ENCODE peak calls at places on chromosomes 11 and 22, in seven cellular contexts. One of them, this sample, is unnamed.
A peak's percentile ranks its signal among the peaks of the same experiment; 100 is the strongest.

GRCh38 chr11:126485021-126485781 is 129.7 kb downstream of the ST3GAL4 start:
- DNase-seq in amygdala: no peak
- DNase-seq in COLO829: no peak
- DNase-seq in kidney: no peak
- DNase-seq in KG1: no peak
- DNase-seq in GM19239: no peak
- DNase-seq in GM10248: peak; percentile 64
- DNase-seq in this sample: no peak

GRCh38 chr11:37770145-37770544 is 1172.1 kb upstream of the RAG2 start:
- DNase-seq in amygdala: no peak
- DNase-seq in kidney: no peak
- DNase-seq in GM19239: no peak
- DNase-seq in GM10248: no peak
- DNase-seq in COLO829: no peak
- DNase-seq in KG1: no peak
- DNase-seq in this sample: no peak

GRCh38 chr11:132111781-132112380 is 741.5 kb downstream of the NTM start:
- DNase-seq in amygdala: no peak
- DNase-seq in COLO829: peak; percentile 68
- DNase-seq in GM19239: no peak
- DNase-seq in kidney: no peak
- DNase-seq in KG1: no peak
- DNase-seq in GM10248: no peak
- DNase-seq in this sample: no peak

GRCh38 chr11:128052912-128053641 is 534.3 kb downstream of the ETS1 start:
- DNase-seq in GM10248: no peak
- DNase-seq in COLO829: peak; percentile 32
- DNase-seq in GM19239: no peak
- DNase-seq in kidney: no peak
- DNase-seq in KG1: no peak
- DNase-seq in amygdala: no peak
- DNase-seq in this sample: no peak

GRCh38 chr22:37383342-37383741 is 43.9 kb downstream of the ELFN2 start:
- DNase-seq in amygdala: no peak
- DNase-seq in COLO829: no peak
- DNase-seq in kidney: no peak
- DNase-seq in GM19239: no peak
- DNase-seq in GM10248: no peak
- DNase-seq in KG1: no peak
- DNase-seq in this sample: no peak

GRCh38 chr11:35275808-35276170 is 136.8 kb downstream of the CD44 start:
- DNase-seq in COLO829: no peak
- DNase-seq in GM19239: no peak
- DNase-seq in kidney: no peak
- DNase-seq in GM10248: no peak
- DNase-seq in KG1: no peak
- DNase-seq in amygdala: no peak
- DNase-seq in this sample: no peak

GRCh38 chr22:46245515-46245914 is 4.6 kb downstream of the CDPF1 start:
- DNase-seq in GM19239: no peak
- DNase-seq in amygdala: no peak
- DNase-seq in COLO829: no peak
- DNase-seq in kidney: peak; percentile 86
- DNase-seq in KG1: no peak
- DNase-seq in GM10248: no peak
- DNase-seq in this sample: no peak

GRCh38 chr22:32723632-32724031 is 77.9 kb upstream of the TIMP3 start:
- DNase-seq in amygdala: peak; percentile 3
- DNase-seq in GM19239: peak; percentile 39
- DNase-seq in kidney: peak; percentile 94
- DNase-seq in KG1: peak; percentile 74
- DNase-seq in GM10248: peak; percentile 46
- DNase-seq in COLO829: peak; percentile 87
- DNase-seq in this sample: peak; percentile 35

GRCh38 chr22:19173047-19174035 is 5.2 kb downstream of the SLC25A1 start:
- DNase-seq in GM19239: no peak
- DNase-seq in GM10248: no peak
- DNase-seq in COLO829: no peak
- DNase-seq in amygdala: no peak
- DNase-seq in KG1: no peak
- DNase-seq in kidney: no peak
- DNase-seq in this sample: no peak

GRCh38 chr11:24842308-24842707 is 345.5 kb downstream of the LUZP2 start:
- DNase-seq in kidney: no peak
- DNase-seq in KG1: no peak
- DNase-seq in amygdala: no peak
- DNase-seq in GM19239: no peak
- DNase-seq in COLO829: no peak
- DNase-seq in GM10248: no peak
- DNase-seq in this sample: no peak

This sample was measured in GM18507.